ENCODE peak calls at places on chromosomes 6 and 20, in eight cellular contexts. A, P, W, D, N, H, X and Z are unnamed samples.

GRCh38 chr6:106746660-106747059 is 117.3 kb downstream of the QRSL1 start:
- DNase-seq in D (no peak), A (no peak), W (no peak), N (no peak), P (no peak), X (no peak), H (no peak), Z (peak; percentile 76)

GRCh38 chr20:25314497-25315417 is 66.9 kb downstream of the PYGB start:
- DNase-seq in D (no peak), X (no peak), H (no peak), N (no peak), A (no peak), P (no peak), W (no peak), Z (no peak)

GRCh38 chr20:61253640-61254511 is 1.8 kb downstream of the CDH4 start:
- DNase-seq in N (no peak), H (no peak), X (no peak), W (no peak), D (no peak), P (peak; percentile 80), A (no peak), Z (peak; percentile 53)

GRCh38 chr6:127186889-127187288 is 68.4 kb downstream of the RSPO3 start:
- DNase-seq in N (peak; percentile 26), P (no peak), W (peak; percentile 43), H (peak; percentile 86), D (peak; percentile 53), X (peak; percentile 49), A (peak; percentile 82), Z (peak; percentile 54)

GRCh38 chr6:75098709-75099108 is 107.1 kb downstream of the COL12A1 start:
- DNase-seq in X (no peak), A (no peak), P (no peak), W (peak; percentile 75), D (no peak), N (peak; percentile 69), H (peak; percentile 68), Z (peak; percentile 8)

GRCh38 chr6:3750324-3751018 is 1.0 kb downstream of the PXDC1 start:
- DNase-seq in H (peak; percentile 92), P (peak; percentile 63), W (peak; percentile 91), N (peak; percentile 60), X (peak; percentile 60), D (no peak), A (peak; percentile 10), Z (peak; percentile 58)

GRCh38 chr6:63764318-63764916 is 128.8 kb downstream of the PHF3 start:
- DNase-seq in P (peak; percentile 9), D (no peak), A (peak; percentile 4), N (peak; percentile 61), W (no peak), X (peak; percentile 54), H (no peak), Z (no peak)

GRCh38 chr6:150238294-150238693 is 95.5 kb downstream of the PPP1R14C start:
- DNase-seq in D (no peak), N (peak; percentile 80), W (no peak), P (no peak), X (no peak), A (no peak), H (peak; percentile 64), Z (no peak)

GRCh38 chr20:8933391-8933807 is 135.5 kb upstream of the PLCB4 start:
- DNase-seq in H (no peak), P (no peak), D (no peak), W (no peak), X (peak; percentile 66), N (no peak), A (no peak), Z (peak; percentile 77)

GRCh38 chr6:143696327-143697000 is 18.7 kb downstream of the PHACTR2 start:
- DNase-seq in W (no peak), A (no peak), H (no peak), P (no peak), N (no peak), D (no peak), X (no peak), Z (no peak)

GRCh38 chr6:44223471-44224153 is at the start of gene SLC29A1:
- DNase-seq in D (peak; percentile 70), W (peak; percentile 83), A (peak; percentile 88), N (peak; percentile 45), P (peak; percentile 73), H (peak; percentile 89), X (peak; percentile 93), Z (peak; percentile 86)

GRCh38 chr20:663315-664090 is 10.5 kb upstream of the SRXN1 start:
- DNase-seq in D (no peak), N (no peak), X (no peak), A (peak; percentile 44), W (no peak), H (no peak), P (peak; percentile 70), Z (peak; percentile 64)

GRCh38 chr6:28824793-28825731 is 98.7 kb downstream of the TRIM27 start:
- DNase-seq in H (no peak), W (no peak), N (no peak), D (no peak), P (peak; percentile 71), A (no peak), X (peak; percentile 52), Z (peak; percentile 32)

GRCh38 chr6:44286747-44287146 is 16.5 kb downstream of the TMEM151B start:
- DNase-seq in D (no peak), A (no peak), W (no peak), P (no peak), H (no peak), N (no peak), X (no peak), Z (no peak)

GRCh38 chr20:29079769-29080690 is 2177.4 kb upstream of the DEFB115 start:
- DNase-seq in P (peak; percentile 24), X (no peak), N (peak; percentile 72), A (no peak), W (no peak), D (peak; percentile 25), H (peak; percentile 58), Z (no peak)

GRCh38 chr6:170279426-170279825 is 11.5 kb downstream of the DLL1 start:
- DNase-seq in X (no peak), A (no peak), D (no peak), W (no peak), N (no peak), P (no peak), H (no peak), Z (no peak)

GRCh38 chr6:14025160-14025559 is 92.4 kb upstream of the CD83 start:
- DNase-seq in D (no peak), H (no peak), X (no peak), N (no peak), A (peak; percentile 76), P (no peak), W (no peak), Z (no peak)

GRCh38 chr6:82645536-82646230 is 282.1 kb downstream of the TPBG start:
- DNase-seq in D (no peak), A (no peak), W (no peak), X (no peak), N (no peak), P (no peak), H (no peak), Z (no peak)

GRCh38 chr20:35791823-35792222 is 20.0 kb downstream of the PHF20 start:
- DNase-seq in D (no peak), W (no peak), P (no peak), A (peak; percentile 67), N (no peak), X (no peak), H (no peak), Z (peak; percentile 50)

GRCh38 chr6:13923527-13924145 is 1.1 kb upstream of the RNF182 start:
- DNase-seq in A (no peak), W (no peak), N (no peak), D (no peak), H (no peak), X (no peak), P (no peak), Z (peak; percentile 58)

GRCh38 chr6:16184129-16184528 is 54.3 kb upstream of the GMPR start:
- DNase-seq in D (no peak), N (peak; percentile 77), X (peak; percentile 86), W (no peak), A (peak; percentile 78), H (peak; percentile 60), P (no peak), Z (peak; percentile 85)

GRCh38 chr6:18210707-18211106 is 53.6 kb downstream of the DEK start:
- DNase-seq in N (no peak), W (no peak), D (no peak), H (no peak), X (no peak), P (no peak), A (no peak), Z (no peak)

GRCh38 chr6:93848011-93848620 is 428.8 kb upstream of the EPHA7 start:
- DNase-seq in X (no peak), W (no peak), H (no peak), N (no peak), A (no peak), P (peak; percentile 12), D (no peak), Z (no peak)